ENCODE peak calls at places on chromosome 22, in four cellular contexts. M is HFF-Myc, I is foreskin fibroblast, D is AG10803. F is an unnamed sample.
A peak's percentile ranks its signal among the peaks of the same experiment; 100 is the strongest.

GRCh38 chr22:49566141-49566541 is 261.5 kb downstream of the BRD1 start:
- DNase-seq in D (no peak), I (no peak), M (no peak), F (no peak)

GRCh38 chr22:37162221-37163095 is 12.7 kb upstream of the IL2RB start:
- DNase-seq in I (no peak), D (no peak), M (no peak), F (peak; percentile 90)

GRCh38 chr22:42680648-42681047 is 31.5 kb upstream of the CYB5R3 start:
- DNase-seq in I (peak; percentile 97), M (peak; percentile 97), D (peak; percentile 94), F (no peak)

GRCh38 chr22:38016182-38017078 is 32.1 kb upstream of the SOX10 start:
- DNase-seq in M (no peak), I (peak; percentile 54), D (peak; percentile 43), F (no peak)

GRCh38 chr22:23376256-23376655 is 195.9 kb downstream of the BCR start:
- DNase-seq in D (no peak), M (peak; percentile 1), I (peak; percentile 14), F (no peak)

GRCh38 chr22:48720662-48721393 is 1106.8 kb downstream of the BRD1 start:
- DNase-seq in M (no peak), I (no peak), D (no peak), F (no peak)

GRCh38 chr22:27420817-27421361 is 380.7 kb downstream of the MN1 start:
- DNase-seq in I (peak; percentile 95), M (peak; percentile 63), D (peak; percentile 97), F (no peak)

GRCh38 chr22:25898707-25899365 is 156.8 kb downstream of the MYO18B start:
- DNase-seq in D (no peak), I (no peak), M (no peak), F (no peak)

GRCh38 chr22:22692707-22693530 is 48.5 kb downstream of the GGTLC2 start:
- DNase-seq in D (peak; percentile 35), I (peak; percentile 79), M (no peak), F (peak; percentile 22)

GRCh38 chr22:30485362-30485988 is 13.7 kb upstream of the SEC14L3 start:
- DNase-seq in M (no peak), I (peak; percentile 78), D (peak; percentile 44), F (peak; percentile 49)

GRCh38 chr22:24437091-24437490 is 9.7 kb downstream of the ADORA2A start:
- DNase-seq in I (no peak), M (no peak), D (no peak), F (no peak)

GRCh38 chr22:27670701-27671412 is 130.7 kb downstream of the MN1 start:
- DNase-seq in D (no peak), I (no peak), M (no peak), F (no peak)

GRCh38 chr22:28648792-28649191 is 30.8 kb downstream of the TTC28 start:
- DNase-seq in M (no peak), I (no peak), D (no peak), F (no peak)

GRCh38 chr22:23700706-23701105 is 9.9 kb downstream of the RGL4 start:
- DNase-seq in I (peak; percentile 24), M (no peak), D (no peak), F (no peak)

GRCh38 chr22:35476341-35476740 is 64.3 kb upstream of the RASD2 start:
- DNase-seq in M (no peak), D (no peak), I (no peak), F (no peak)

GRCh38 chr22:29427176-29427760 is 11.1 kb upstream of the RFPL1 start:
- DNase-seq in M (no peak), I (peak; percentile 12), D (no peak), F (no peak)

DNA sequence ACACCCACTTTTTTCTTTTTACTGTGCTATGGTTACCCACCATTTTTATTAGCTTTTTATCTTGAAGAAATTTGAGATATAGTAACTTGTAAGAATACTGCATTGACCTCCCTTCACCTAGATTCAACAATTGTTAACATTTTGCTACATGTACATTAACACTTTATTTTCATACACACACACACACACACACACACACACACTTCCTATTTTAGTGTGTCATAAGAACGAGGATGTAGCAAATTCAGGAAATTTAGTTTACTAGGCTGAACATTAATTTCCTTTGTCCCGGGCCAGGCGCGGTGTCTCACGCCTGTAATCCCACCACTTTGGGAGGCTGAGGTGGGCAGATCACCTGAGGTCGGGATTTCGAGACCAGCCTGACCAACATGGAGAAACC is 1.1 kb upstream of the ATP6V1E1 start:
- DNase-seq in M (no peak), D (no peak), I (no peak), F (no peak)
- H3K4me3 ChIP-seq in M (peak overlapping the region; percentile 100), D (no peak overlapping the region), I (no peak overlapping the region), F (no peak overlapping the region)

GRCh38 chr22:19959043-19959586 is 17.5 kb upstream of the TXNRD2 start:
- DNase-seq in M (no peak), I (peak; percentile 86), D (peak; percentile 35), F (no peak)
- H3K4me3 ChIP-seq in M (no peak overlapping the region), I (no peak overlapping the region), D (peak overlapping the region; percentile 36), F (no peak overlapping the region)

DNA sequence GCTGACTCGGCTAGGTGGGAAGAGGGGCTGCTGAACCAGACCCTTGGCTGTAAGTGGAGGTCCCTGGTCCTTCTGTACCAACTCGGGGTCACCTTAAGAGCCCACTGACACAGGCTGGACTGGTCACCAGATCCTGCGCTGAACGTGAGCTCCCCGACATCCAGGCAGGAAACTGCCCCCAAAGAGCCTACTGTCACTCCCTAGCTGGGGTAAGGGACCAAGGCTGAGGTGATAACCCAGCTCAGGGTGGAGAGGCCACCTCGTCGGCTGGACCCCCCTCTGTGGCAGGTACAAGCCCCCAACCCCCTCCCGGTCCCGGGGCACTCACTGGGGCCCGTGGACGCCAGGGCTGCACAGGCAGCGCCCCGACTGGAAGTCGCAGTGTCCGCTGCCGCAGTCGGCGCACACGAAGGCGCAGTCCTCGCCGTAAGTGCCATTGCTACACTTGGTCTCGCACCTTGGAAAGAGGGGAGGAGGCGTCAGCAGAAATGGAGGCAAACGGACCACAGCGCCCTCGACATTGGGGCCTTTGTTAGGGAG is 7.5 kb downstream of the SCARF2 start:
- DNase-seq in M (no peak), D (no peak), I (no peak), F (no peak)
- H3K4me3 ChIP-seq in M (no peak overlapping the region), D (no peak overlapping the region), I (no peak overlapping the region), F (no peak overlapping the region)

DNA sequence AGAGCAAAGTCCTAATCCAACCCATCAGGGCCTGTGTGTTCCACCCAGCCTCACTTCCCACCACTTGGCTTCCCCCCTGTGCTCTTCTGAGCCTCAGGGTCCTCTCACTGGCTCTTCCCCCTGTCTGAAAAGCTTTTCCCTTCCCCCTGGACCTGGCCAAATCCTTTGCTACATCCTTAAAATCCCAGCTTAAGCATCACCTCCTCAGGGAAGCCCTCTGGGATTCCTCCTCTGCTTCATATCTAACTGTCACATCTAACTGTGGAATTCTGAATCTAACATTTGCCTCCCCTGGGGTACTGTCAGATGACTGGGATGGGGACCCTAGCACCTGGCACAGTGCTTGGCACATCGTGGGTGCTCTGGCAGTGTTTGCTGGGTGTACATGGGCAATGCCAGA is 985 bp downstream of the CACNA1I start:
- DNase-seq in I (no peak), M (no peak), D (no peak), F (no peak)
- H3K4me3 ChIP-seq in I (no peak overlapping the region), M (no peak overlapping the region), D (no peak overlapping the region), F (no peak overlapping the region)

F was measured in GM06990.